ENCODE peak calls at places on chromosomes 6 and 20, in eight cellular contexts. G, I, M, N, D, O, B and S are unnamed samples.

GRCh38 chr6:17086469-17086868 is 15.4 kb upstream of the STMND1 start:
- DNase-seq in I (no peak), N (peak; percentile 71), B (peak; percentile 48), O (peak; percentile 69), G (peak; percentile 74), D (no peak), M (peak; percentile 40), S (peak; percentile 35)

GRCh38 chr6:2396856-2397640 is 151.6 kb upstream of the GMDS start:
- DNase-seq in I (no peak), O (no peak), D (no peak), M (no peak), B (no peak), G (peak; percentile 67), N (no peak), S (no peak)

GRCh38 chr6:124535299-124535698 is 426.9 kb upstream of the RNF217 start:
- DNase-seq in I (no peak), B (no peak), O (no peak), N (no peak), G (no peak), M (no peak), D (no peak), S (no peak)

GRCh38 chr6:121837545-121838229 is 402.2 kb downstream of the GJA1 start:
- DNase-seq in M (no peak), O (no peak), I (no peak), D (no peak), B (no peak), N (no peak), G (no peak), S (no peak)

GRCh38 chr6:16969699-16970695 is 131.9 kb upstream of the STMND1 start:
- DNase-seq in I (no peak), G (no peak), N (no peak), B (no peak), M (no peak), O (no peak), D (no peak), S (no peak)

GRCh38 chr20:33684533-33685327 is 1.5 kb downstream of the E2F1 start:
- DNase-seq in I (no peak), G (peak; percentile 60), O (no peak), N (no peak), B (no peak), M (no peak), D (peak; percentile 40), S (no peak)

GRCh38 chr20:58889334-58890072 is 37.0 kb downstream of the GNAS start:
- DNase-seq in O (no peak), M (no peak), N (no peak), G (no peak), D (no peak), B (no peak), I (no peak), S (no peak)

GRCh38 chr6:112218563-112218962 is 35.8 kb downstream of the LAMA4 start:
- DNase-seq in G (no peak), I (no peak), B (no peak), M (no peak), D (no peak), O (peak; percentile 43), N (peak; percentile 90), S (no peak)

GRCh38 chr20:54115172-54115854 is 44.9 kb upstream of the BCAS1 start:
- DNase-seq in N (peak; percentile 80), G (no peak), M (peak; percentile 32), O (no peak), D (no peak), I (no peak), B (no peak), S (no peak)

GRCh38 chr20:58888521-58889333 is 36.2 kb downstream of the GNAS start:
- DNase-seq in N (peak; percentile 93), D (peak; percentile 86), B (peak; percentile 91), O (peak; percentile 69), G (peak; percentile 91), M (peak; percentile 87), I (peak; percentile 88), S (peak; percentile 82)

GRCh38 chr6:30806581-30807183 is 62.3 kb upstream of the IER3 start:
- DNase-seq in B (no peak), G (no peak), O (no peak), I (no peak), D (no peak), M (no peak), N (no peak), S (no peak)
- TF ChIP-seq POLR2A in B (no peak), G (no peak), O (no peak), I (no peak), D (no peak), M (no peak), N (no peak), S (no peak)

GRCh38 chr20:47289989-47290388 is 66.5 kb downstream of the ZMYND8 start:
- DNase-seq in B (no peak), M (no peak), G (no peak), I (no peak), O (no peak), N (no peak), D (no peak), S (no peak)
- H3K36me3 ChIP-seq in B (peaks cover 3% of the 10 kb centered on the region), M (peaks cover 63% of the 10 kb centered on the region), G (peaks cover 92% of the 10 kb centered on the region), I (peaks cover 44% of the 10 kb centered on the region), O (peaks cover 3% of the 10 kb centered on the region), N (peaks cover 30% of the 10 kb centered on the region), D (no peaks in the 10 kb centered on the region), S (peaks cover 98% of the 10 kb centered on the region)

DNA sequence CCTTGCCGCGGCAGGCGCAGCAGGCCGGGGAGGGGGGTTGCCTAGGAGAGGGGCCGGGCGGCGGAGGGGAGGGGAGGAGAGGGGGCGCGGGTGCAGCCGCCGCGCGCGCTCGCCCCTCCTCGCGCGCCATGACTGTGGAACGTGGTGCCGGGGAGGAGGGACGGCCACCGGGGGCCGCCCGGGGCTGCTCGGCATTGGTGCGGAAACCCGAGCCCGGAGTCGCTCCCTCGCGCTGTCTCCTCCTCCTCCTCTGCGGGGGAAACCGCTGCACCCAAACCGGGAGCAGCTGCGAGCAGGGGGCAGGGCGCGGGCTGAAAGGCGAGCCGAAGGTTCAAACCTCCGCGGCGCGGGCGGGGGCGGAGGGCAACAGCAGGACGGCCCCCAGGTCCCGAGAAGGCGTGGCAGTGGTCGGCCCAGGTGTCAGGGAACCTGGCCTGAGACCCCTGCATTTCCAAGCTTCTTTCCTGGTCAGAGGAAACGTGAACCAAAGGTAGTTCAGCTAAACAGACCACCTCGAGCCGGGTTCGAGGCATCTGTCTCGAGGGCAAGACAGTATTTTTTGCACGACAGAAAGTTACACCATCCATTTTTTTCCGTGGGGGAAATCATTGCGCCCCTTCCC is 1.4 kb upstream of the TRERF1 start:
- DNase-seq in N (peak; percentile 96), M (peak; percentile 87), O (peak; percentile 65), G (peak; percentile 92), D (peak; percentile 90), I (peak; percentile 74), B (peak; percentile 91), S (peak; percentile 85)
- TF ChIP-seq POLR2A in N (peak; percentile 70), M (peak; percentile 61), O (peak; percentile 70), G (peak; percentile 14), D (peak; percentile 62), I (no peak), B (no peak), S (no peak)

GRCh38 chr20:41175727-41176330 is 38.5 kb downstream of the PLCG1 start:
- DNase-seq in N (no peak), B (no peak), I (no peak), D (peak; percentile 9), G (peak; percentile 33), O (peak; percentile 3), M (no peak), S (no peak)
- H3K36me3 ChIP-seq in N (peaks cover 5% of the 10 kb centered on the region), B (no peaks in the 10 kb centered on the region), I (peaks cover 6% of the 10 kb centered on the region), D (no peaks in the 10 kb centered on the region), G (peaks cover 22% of the 10 kb centered on the region), O (no peaks in the 10 kb centered on the region), M (peaks cover 11% of the 10 kb centered on the region), S (peaks cover 58% of the 10 kb centered on the region)

GRCh38 chr6:130372786-130373185 is 7.0 kb downstream of the TMEM200A start:
- DNase-seq in M (no peak), B (no peak), N (no peak), I (no peak), G (no peak), D (no peak), O (no peak), S (no peak)
- TF ChIP-seq POLR2A in M (no peak), B (no peak), N (no peak), I (no peak), G (no peak), D (no peak), O (no peak), S (no peak)

DNA sequence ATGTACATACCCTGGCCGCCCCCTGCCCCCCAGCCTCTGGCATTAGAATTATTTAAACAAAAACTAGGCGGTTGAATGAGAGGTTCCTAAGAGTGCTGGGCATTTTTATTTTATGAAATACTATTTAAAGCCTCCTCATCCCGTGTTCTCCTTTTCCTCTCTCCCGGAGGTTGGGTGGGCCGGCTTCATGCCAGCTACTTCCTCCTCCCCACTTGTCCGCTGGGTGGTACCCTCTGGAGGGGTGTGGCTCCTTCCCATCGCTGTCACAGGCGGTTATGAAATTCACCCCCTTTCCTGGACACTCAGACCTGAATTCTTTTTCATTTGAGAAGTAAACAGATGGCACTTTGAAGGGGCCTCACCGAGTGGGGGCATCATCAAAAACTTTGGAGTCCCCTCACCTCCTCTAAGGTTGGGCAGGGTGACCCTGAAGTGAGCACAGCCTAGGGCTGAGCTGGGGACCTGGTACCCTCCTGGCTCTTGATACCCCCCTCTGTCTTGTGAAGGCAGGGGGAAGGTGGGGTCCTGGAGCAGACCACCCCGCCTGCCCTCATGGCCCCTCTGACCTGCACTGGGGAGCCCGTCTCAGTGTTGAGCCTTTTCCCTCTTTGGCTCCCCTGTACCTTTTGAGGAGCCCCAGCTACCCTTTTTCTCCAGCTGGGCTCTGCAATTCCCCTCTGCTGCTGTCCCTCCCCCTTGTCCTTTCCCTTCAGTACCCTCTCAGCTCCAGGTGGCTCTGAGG is 7.6 kb downstream of the CDKN1A start:
- DNase-seq in G (no peak), D (peak; percentile 35), B (no peak), I (peak; percentile 60), N (peak; percentile 80), M (no peak), O (peak; percentile 43), S (peak; percentile 1)
- H3K36me3 ChIP-seq in G (peaks cover 37% of the 10 kb centered on the region), D (no peaks in the 10 kb centered on the region), B (peaks cover 7% of the 10 kb centered on the region), I (peaks cover 32% of the 10 kb centered on the region), N (peaks cover 30% of the 10 kb centered on the region), M (peaks cover 29% of the 10 kb centered on the region), O (peaks cover 2% of the 10 kb centered on the region), S (peaks cover 51% of the 10 kb centered on the region)